ENCODE peak calls at places on chromosomes 16 and 17, in eight cellular contexts. M, W, X, T, Q, R, F and H are unnamed samples.
A peak's percentile ranks its signal among the peaks of the same experiment; 100 is the strongest.

GRCh38 chr17:31699281-31699680 is 159.8 kb downstream of the COPRS start:
- DNase-seq in Q (peak; percentile 20), T (no peak), R (no peak), F (no peak), M (no peak), X (no peak), W (no peak), H (no peak)

GRCh38 chr17:980406-981291 is 1.1 kb upstream of the NXN start:
- DNase-seq in R (peak; percentile 97), F (peak; percentile 78), W (peak; percentile 58), X (peak; percentile 91), T (peak; percentile 86), M (peak; percentile 76), Q (peak; percentile 84), H (peak; percentile 79)

GRCh38 chr16:7443966-7444365 is 111.3 kb downstream of the RBFOX1 start:
- DNase-seq in T (no peak), M (no peak), F (no peak), W (no peak), Q (no peak), R (no peak), X (no peak), H (no peak)

GRCh38 chr16:30183961-30184429 is 593 bp downstream of the CORO1A start:
- DNase-seq in R (no peak), T (peak; percentile 62), F (peak; percentile 90), Q (no peak), W (peak; percentile 56), X (no peak), M (peak; percentile 66), H (peak; percentile 87)

GRCh38 chr17:50266384-50267073 is 7.7 kb upstream of the TMEM92 start:
- DNase-seq in R (peak; percentile 92), F (no peak), W (no peak), Q (peak; percentile 83), T (peak; percentile 56), M (peak; percentile 62), X (no peak), H (peak; percentile 5)

GRCh38 chr17:6567528-6568185 is 11.3 kb upstream of the PITPNM3 start:
- DNase-seq in R (peak; percentile 55), T (no peak), M (no peak), F (no peak), W (no peak), X (no peak), Q (no peak), H (no peak)

GRCh38 chr17:33225994-33226393 is 67.1 kb downstream of the ASIC2 start:
- DNase-seq in M (no peak), Q (no peak), F (no peak), X (no peak), T (no peak), W (no peak), R (no peak), H (no peak)

GRCh38 chr16:86532526-86532815 is 22.1 kb downstream of the FOXF1 start:
- DNase-seq in T (no peak), X (no peak), M (no peak), W (no peak), R (no peak), Q (no peak), F (no peak), H (no peak)

GRCh38 chr16:19769239-19769638 is 51.2 kb downstream of the IQCK start:
- DNase-seq in R (no peak), W (no peak), Q (no peak), F (no peak), X (no peak), M (no peak), T (no peak), H (no peak)

GRCh38 chr16:89094252-89094901 is 725 bp downstream of the ACSF3 start:
- DNase-seq in W (no peak), R (peak; percentile 59), Q (peak; percentile 25), F (peak; percentile 55), T (no peak), X (no peak), M (no peak), H (no peak)

GRCh38 chr16:11708421-11708820 is 34.2 kb downstream of the TXNDC11 start:
- DNase-seq in X (no peak), T (no peak), F (no peak), M (no peak), W (no peak), Q (peak; percentile 56), R (no peak), H (no peak)

GRCh38 chr16:11232852-11233726 is 22.9 kb downstream of the SOCS1 start:
- DNase-seq in M (no peak), X (no peak), R (no peak), T (no peak), F (no peak), W (peak; percentile 75), Q (no peak), H (peak; percentile 75)

GRCh38 chr17:75412455-75413317 is 7.2 kb upstream of the GRB2 start:
- DNase-seq in M (no peak), W (peak; percentile 38), R (peak; percentile 89), T (peak; percentile 78), F (peak; percentile 83), Q (peak; percentile 63), X (peak; percentile 82), H (peak; percentile 77)

GRCh38 chr16:84497836-84498610 is 6.4 kb downstream of the MEAK7 start:
- DNase-seq in X (no peak), W (no peak), Q (no peak), M (no peak), F (no peak), T (no peak), R (no peak), H (no peak)

GRCh38 chr17:61833536-61834203 is 29.7 kb downstream of the BRIP1 start:
- DNase-seq in X (no peak), F (no peak), R (peak; percentile 68), Q (peak; percentile 84), M (no peak), T (no peak), W (no peak), H (no peak)

GRCh38 chr17:81952792-81953228 is 5.8 kb upstream of the MYADML2 start:
- DNase-seq in T (no peak), F (no peak), R (no peak), M (no peak), X (no peak), Q (no peak), W (no peak), H (no peak)

GRCh38 chr17:416293-417206 is 63.9 kb upstream of the RPH3AL start:
- DNase-seq in R (no peak), Q (no peak), T (no peak), W (peak; percentile 6), M (no peak), F (no peak), X (no peak), H (peak; percentile 53)

GRCh38 chr16:86604436-86605220 is 26.3 kb downstream of the FOXL1 start:
- DNase-seq in M (no peak), Q (no peak), W (peak; percentile 8), R (no peak), T (no peak), X (no peak), F (peak; percentile 16), H (peak; percentile 76)

GRCh38 chr17:50908860-50909764 is 43.0 kb upstream of the TOB1 start:
- DNase-seq in T (peak; percentile 75), M (peak; percentile 95), R (no peak), W (no peak), X (no peak), Q (no peak), F (peak; percentile 27), H (no peak)

GRCh38 chr16:48383877-48384304 is 1.3 kb downstream of the SIAH1 start:
- DNase-seq in M (no peak), Q (no peak), T (no peak), F (peak; percentile 45), R (no peak), X (no peak), W (no peak), H (peak; percentile 31)

GRCh38 chr17:16969931-16970906 is 1.7 kb downstream of the TNFRSF13B start:
- DNase-seq in X (no peak), M (no peak), Q (no peak), W (no peak), T (no peak), F (no peak), R (no peak), H (no peak)